ENCODE peak calls at places on chromosomes 16 and 17, in seven cellular contexts. T is ascending aorta; A is aorta; N is right lobe of liver; L is IMR-90; O is A549; B is CD8-positive, alpha-beta T cell. C is an unnamed sample.

GRCh38 chr16:66020642-66021041 is 345.8 kb upstream of the CDH5 start:
- DNase-seq in O (peak; percentile 4), A (no peak), B (no peak), T (no peak), L (peak; percentile 52), N (no peak), C (peak; percentile 6)

GRCh38 chr16:29734826-29735225 is 11.0 kb downstream of the C16orf54 start:
- DNase-seq in L (peak; percentile 6), B (no peak), O (no peak), T (no peak), A (no peak), N (no peak), C (no peak)

GRCh38 chr16:75462804-75463203 is 1.7 kb downstream of the TMEM170A start:
- DNase-seq in B (no peak), O (no peak), L (no peak), A (no peak), T (no peak), N (no peak), C (no peak)

GRCh38 chr16:69859105-69859969 is 91.8 kb upstream of the CLEC18A start:
- DNase-seq in A (no peak), L (no peak), T (no peak), B (no peak), N (no peak), O (peak; percentile 57), C (no peak)

GRCh38 chr16:24853830-24854229 is 8.1 kb downstream of the SLC5A11 start:
- DNase-seq in A (no peak), L (peak; percentile 66), N (no peak), O (peak; percentile 68), T (no peak), B (no peak), C (no peak)

GRCh38 chr17:62827722-62828498 is 19.8 kb upstream of the MARCHF10 start:
- DNase-seq in T (no peak), B (no peak), A (no peak), L (peak; percentile 65), O (no peak), N (no peak), C (no peak)

GRCh38 chr17:39676198-39676819 is 8.1 kb downstream of the PNMT start:
- DNase-seq in T (peak; percentile 60), L (no peak), B (peak; percentile 44), A (peak; percentile 84), O (no peak), N (no peak), C (no peak)

GRCh38 chr16:2450535-2450934 is 9.4 kb upstream of the TEDC2 start:
- DNase-seq in B (no peak), O (no peak), T (no peak), A (no peak), N (no peak), L (no peak), C (no peak)

GRCh38 chr17:58586009-58586408 is 71.6 kb upstream of the MTMR4 start:
- DNase-seq in A (no peak), B (no peak), T (no peak), O (no peak), N (no peak), L (no peak), C (no peak)

GRCh38 chr17:9389116-9389515 is 186.5 kb downstream of the STX8 start:
- DNase-seq in N (peak; percentile 25), T (no peak), L (peak; percentile 97), O (peak; percentile 40), B (no peak), A (no peak), C (peak; percentile 98)

GRCh38 chr17:76107507-76107906 is 3.9 kb upstream of the EXOC7 start:
- DNase-seq in O (no peak), T (no peak), A (no peak), L (no peak), N (no peak), B (no peak), C (no peak)

GRCh38 chr17:80879723-80880649 is 111.7 kb upstream of the CHMP6 start:
- DNase-seq in A (peak; percentile 32), B (no peak), O (no peak), N (peak; percentile 13), T (no peak), L (no peak), C (no peak)

GRCh38 chr17:32551186-32551955 is 64.6 kb downstream of the CDK5R1 start:
- DNase-seq in L (peak; percentile 50), T (no peak), B (no peak), N (no peak), O (no peak), A (no peak), C (peak; percentile 97)

GRCh38 chr17:34171245-34171818 is 83.8 kb upstream of the CCL2 start:
- DNase-seq in B (peak; percentile 34), T (no peak), O (peak; percentile 60), A (peak; percentile 69), L (peak; percentile 53), N (peak; percentile 31), C (no peak)

GRCh38 chr17:48737330-48738043 is 8.9 kb upstream of the HOXB13 start:
- DNase-seq in B (no peak), O (no peak), N (no peak), L (no peak), A (no peak), T (no peak), C (no peak)

GRCh38 chr17:78839762-78840529 is 668 bp downstream of the USP36 start:
- DNase-seq in O (peak; percentile 51), N (no peak), B (peak; percentile 19), A (peak; percentile 70), L (peak; percentile 76), T (no peak), C (no peak)

GRCh38 chr17:37490638-37491614 is 1.2 kb downstream of the DUSP14 start:
- DNase-seq in L (peak; percentile 93), B (no peak), A (peak; percentile 65), N (no peak), T (no peak), O (peak; percentile 90), C (no peak)

GRCh38 chr16:31063495-31063842 is 10.6 kb downstream of the ZNF668 start:
- DNase-seq in A (no peak), L (no peak), B (no peak), T (no peak), O (no peak), N (no peak), C (no peak)

GRCh38 chr16:11114366-11115164 is 141.4 kb downstream of the SOCS1 start:
- DNase-seq in O (no peak), T (no peak), B (no peak), L (no peak), A (no peak), N (no peak), C (no peak)

GRCh38 chr16:86531193-86531550 is 20.8 kb downstream of the FOXF1 start:
- DNase-seq in T (no peak), O (no peak), N (peak; percentile 23), B (no peak), A (no peak), L (no peak), C (no peak)
- H3K27ac ChIP-seq in T (no peak overlapping the region), O (no peak overlapping the region), N (no peak overlapping the region), B (no peak overlapping the region), A (no peak overlapping the region), L (no peak overlapping the region), C (no peak overlapping the region)

GRCh38 chr16:84640145-84640544 is 8.2 kb upstream of the KLHL36 start:
- DNase-seq in N (no peak), O (no peak), T (no peak), B (no peak), A (no peak), L (no peak), C (no peak)
- H3K27ac ChIP-seq in N (no peak overlapping the region), O (no peak overlapping the region), T (no peak overlapping the region), B (no peak overlapping the region), A (no peak overlapping the region), L (no peak overlapping the region), C (no peak overlapping the region)

DNA sequence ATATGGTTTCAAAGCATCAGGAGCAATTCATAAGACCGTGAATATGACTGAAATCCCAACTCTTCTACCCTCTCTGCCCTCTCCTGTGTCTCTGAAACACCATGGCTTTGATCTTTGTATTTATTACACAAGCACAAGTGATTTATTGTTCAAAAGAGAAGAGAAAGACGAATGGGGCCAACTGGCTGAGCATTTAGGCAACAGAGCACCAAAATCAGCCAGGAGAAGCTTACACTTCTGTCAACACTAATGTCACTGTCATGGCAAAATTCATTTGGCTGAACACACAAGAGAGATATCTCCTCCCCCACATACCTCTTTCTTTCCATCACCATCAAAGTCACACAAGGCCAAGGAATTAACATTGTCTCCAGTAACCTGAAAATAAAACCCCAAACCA is 9.3 kb downstream of the BBS2 start:
- DNase-seq in B (no peak), T (no peak), N (no peak), A (no peak), O (no peak), L (no peak), C (no peak)
- H3K27ac ChIP-seq in B (no peak overlapping the region), T (no peak overlapping the region), N (no peak overlapping the region), A (no peak overlapping the region), O (no peak overlapping the region), L (no peak overlapping the region), C (no peak overlapping the region)

DNA sequence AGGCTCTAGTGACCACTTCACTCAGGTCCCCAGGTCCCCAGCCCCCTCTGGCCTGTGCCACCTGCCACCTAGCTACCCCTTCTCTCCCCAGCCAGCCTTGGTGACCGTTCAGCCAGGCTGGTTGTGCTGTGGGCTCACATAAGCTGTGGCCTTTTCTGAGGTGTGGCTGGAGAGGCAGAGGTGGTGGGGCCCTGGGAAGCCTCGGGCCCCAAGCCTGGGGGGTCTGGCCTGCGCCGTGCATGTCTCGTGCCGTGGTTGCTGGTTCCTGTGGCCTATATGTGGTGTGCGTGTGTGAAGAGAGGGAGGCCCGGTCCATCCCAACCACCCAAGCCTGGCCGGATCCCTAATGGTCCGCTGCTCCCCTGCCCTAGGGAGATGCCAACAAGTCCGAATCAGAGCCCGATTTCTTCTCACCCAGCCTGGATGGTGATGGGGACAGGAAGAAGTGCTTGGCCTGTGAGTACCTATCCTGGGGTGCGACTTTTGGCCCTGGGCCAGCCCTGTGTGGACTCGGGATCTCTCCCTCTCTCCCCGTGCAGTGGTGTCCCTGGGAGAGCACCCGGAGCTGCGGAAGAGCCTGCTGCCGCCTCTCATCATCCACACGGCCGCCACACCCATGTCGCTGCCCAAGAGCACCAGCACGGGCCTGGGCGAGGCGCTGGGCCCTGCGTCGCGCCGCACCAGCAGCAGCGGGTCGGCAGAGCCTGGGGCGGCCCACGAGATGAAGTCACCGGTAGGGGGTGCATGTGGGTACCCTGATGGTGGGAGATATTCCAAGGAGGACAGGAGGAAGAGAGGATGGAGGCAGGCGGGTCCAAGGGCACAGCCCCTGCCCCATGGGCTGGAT is 35.9 kb downstream of the CACNA1G start:
- DNase-seq in T (no peak), N (no peak), A (no peak), B (no peak), O (no peak), L (no peak), C (no peak)
- H3K27ac ChIP-seq in T (no peak overlapping the region), N (no peak overlapping the region), A (no peak overlapping the region), B (no peak overlapping the region), O (no peak overlapping the region), L (no peak overlapping the region), C (no peak overlapping the region)

GRCh38 chr17:60386475-60387058 is 5.4 kb downstream of the USP32 start:
- DNase-seq in N (no peak), O (no peak), T (no peak), B (no peak), A (no peak), L (no peak), C (no peak)
- H3K27ac ChIP-seq in N (no peak overlapping the region), O (no peak overlapping the region), T (no peak overlapping the region), B (no peak overlapping the region), A (no peak overlapping the region), L (no peak overlapping the region), C (no peak overlapping the region)

C was measured in epithelial cell of prostate.